ENCODE peak calls at places on chromosomes 1 and 21, in five cellular contexts. U is CD8-positive, alpha-beta T cell; P is AG04450; E is PC-3; H is cardiac fibroblast. V is an unnamed sample.

GRCh38 chr1:205319081-205320018 is 2.2 kb downstream of the NUAK2 start:
- DNase-seq in U (peak; percentile 45), P (no peak), E (peak; percentile 85), H (peak; percentile 81), V (no peak)

GRCh38 chr1:182069028-182069466 is 7.5 kb upstream of the ZNF648 start:
- DNase-seq in U (no peak), P (no peak), E (peak; percentile 71), H (peak; percentile 14), V (peak; percentile 78)

GRCh38 chr1:91120915-91121314 is 99.1 kb upstream of the ZNF644 start:
- DNase-seq in U (no peak), P (no peak), E (no peak), H (no peak), V (no peak)

GRCh38 chr1:15090373-15090772 is 63.2 kb upstream of the TMEM51 start:
- DNase-seq in U (no peak), P (no peak), E (peak; percentile 47), H (no peak), V (peak; percentile 77)

GRCh38 chr1:71521655-71522264 is 440.9 kb upstream of the ZRANB2 start:
- DNase-seq in U (no peak), P (peak; percentile 11), E (peak; percentile 70), H (peak; percentile 70), V (no peak)

GRCh38 chr1:149844650-149845255 is 54.6 kb upstream of the BOLA1 start:
- DNase-seq in U (no peak), P (no peak), E (peak; percentile 1), H (no peak), V (no peak)

GRCh38 chr1:3928622-3929021 is 28.6 kb upstream of the C1orf174 start:
- DNase-seq in U (no peak), P (no peak), E (no peak), H (no peak), V (no peak)

GRCh38 chr1:67166196-67166595 is at the start of gene IL23R:
- DNase-seq in U (peak; percentile 24), P (no peak), E (no peak), H (no peak), V (no peak)

GRCh38 chr21:22235866-22236590 is 1237.8 kb downstream of the NCAM2 start:
- DNase-seq in U (no peak), P (no peak), E (no peak), H (no peak), V (no peak)

GRCh38 chr1:59230622-59231021 is 66.3 kb upstream of the FGGY start:
- DNase-seq in U (no peak), P (no peak), E (no peak), H (peak; percentile 17), V (no peak)

GRCh38 chr1:94002046-94002787 is 93.0 kb upstream of the GCLM start:
- DNase-seq in U (no peak), P (no peak), E (no peak), H (no peak), V (no peak)

GRCh38 chr1:41245659-41246058 is 3.6 kb upstream of the SCMH1 start:
- DNase-seq in U (no peak), P (no peak), E (peak; percentile 25), H (no peak), V (no peak)

GRCh38 chr1:242086093-242086492 is 87.2 kb upstream of the MAP1LC3C start:
- DNase-seq in U (no peak), P (no peak), E (no peak), H (no peak), V (no peak)

GRCh38 chr1:64087768-64088167 is 115.7 kb upstream of the UBE2U start:
- DNase-seq in U (no peak), P (no peak), E (peak; percentile 77), H (peak; percentile 69), V (no peak)

GRCh38 chr1:61142726-61143500 is 60.6 kb downstream of the NFIA start:
- DNase-seq in U (no peak), P (no peak), E (peak; percentile 80), H (no peak), V (no peak)

GRCh38 chr1:195981448-195982139 is 626.6 kb downstream of the KCNT2 start:
- DNase-seq in U (no peak), P (peak; percentile 11), E (no peak), H (no peak), V (no peak)

GRCh38 chr21:45179568-45180288 is 105.3 kb downstream of the ADARB1 start:
- DNase-seq in U (no peak), P (no peak), E (no peak), H (no peak), V (no peak)

DNA sequence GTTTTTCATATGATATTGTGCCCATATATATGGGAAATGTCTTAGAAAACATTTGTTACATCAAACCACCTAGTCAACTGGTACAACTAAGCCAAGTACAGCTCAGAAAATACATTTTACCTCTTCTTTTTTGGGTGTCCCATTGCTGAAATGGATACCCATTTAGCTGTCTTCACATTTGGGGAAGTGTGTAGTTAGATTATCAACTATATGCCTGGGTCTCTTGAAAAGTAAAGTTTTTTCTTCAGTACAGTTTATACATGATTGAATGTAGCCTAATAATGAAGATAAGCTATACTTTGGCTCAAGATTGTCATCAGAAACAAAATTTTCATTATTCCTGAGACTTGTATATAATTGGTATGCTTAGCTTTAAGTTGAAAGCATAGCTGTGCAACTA is 2.0 kb downstream of the AGO3 start:
- DNase-seq in U (no peak), P (no peak), E (no peak), H (no peak), V (no peak)
- TF ChIP-seq CTCF in U (no peak), P (no peak), E (no peak), H (no peak), V (no peak)

GRCh38 chr1:68751723-68752122 is 254.8 kb upstream of the DEPDC1 start:
- DNase-seq in U (no peak), P (no peak), E (no peak), H (no peak), V (no peak)
- TF ChIP-seq CTCF in U (no peak), P (no peak), E (no peak), H (no peak), V (no peak)

GRCh38 chr1:223358826-223359225 is 5.2 kb downstream of the SUSD4 start:
- DNase-seq in U (no peak), P (no peak), E (peak; percentile 52), H (no peak), V (no peak)
- TF ChIP-seq CTCF in U (no peak), P (no peak), E (no peak), H (no peak), V (no peak)

GRCh38 chr1:96524100-96524499 is 197.5 kb upstream of the PTBP2 start:
- DNase-seq in U (no peak), P (no peak), E (peak; percentile 3), H (no peak), V (no peak)
- TF ChIP-seq CTCF in U (no peak), P (peak; percentile 11), E (no peak), H (no peak), V (no peak)

DNA sequence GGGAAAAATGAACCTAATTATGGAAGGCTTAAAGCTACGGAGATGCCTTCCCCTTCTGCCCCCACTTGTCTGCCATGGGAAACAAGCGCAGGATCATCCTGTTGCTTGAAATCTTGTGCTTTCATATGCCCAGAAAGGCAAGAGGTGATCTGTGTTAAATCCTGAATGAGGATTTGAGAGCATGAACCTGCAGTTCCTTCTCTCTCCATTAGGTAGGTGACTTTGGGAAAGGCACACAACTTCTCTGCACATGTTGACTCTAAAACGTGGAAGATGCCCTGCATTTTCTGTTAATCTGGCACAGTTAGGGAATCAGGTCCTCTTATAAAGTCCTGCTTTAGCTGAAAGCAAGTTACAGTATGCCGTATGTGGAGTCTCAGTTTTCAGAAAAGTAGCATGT is 46.6 kb upstream of the MTR start:
- DNase-seq in U (no peak), P (no peak), E (peak; percentile 7), H (no peak), V (no peak)
- TF ChIP-seq CTCF in U (no peak), P (peak; percentile 35), E (peak; percentile 24), H (peak; percentile 17), V (peak; percentile 44)

DNA sequence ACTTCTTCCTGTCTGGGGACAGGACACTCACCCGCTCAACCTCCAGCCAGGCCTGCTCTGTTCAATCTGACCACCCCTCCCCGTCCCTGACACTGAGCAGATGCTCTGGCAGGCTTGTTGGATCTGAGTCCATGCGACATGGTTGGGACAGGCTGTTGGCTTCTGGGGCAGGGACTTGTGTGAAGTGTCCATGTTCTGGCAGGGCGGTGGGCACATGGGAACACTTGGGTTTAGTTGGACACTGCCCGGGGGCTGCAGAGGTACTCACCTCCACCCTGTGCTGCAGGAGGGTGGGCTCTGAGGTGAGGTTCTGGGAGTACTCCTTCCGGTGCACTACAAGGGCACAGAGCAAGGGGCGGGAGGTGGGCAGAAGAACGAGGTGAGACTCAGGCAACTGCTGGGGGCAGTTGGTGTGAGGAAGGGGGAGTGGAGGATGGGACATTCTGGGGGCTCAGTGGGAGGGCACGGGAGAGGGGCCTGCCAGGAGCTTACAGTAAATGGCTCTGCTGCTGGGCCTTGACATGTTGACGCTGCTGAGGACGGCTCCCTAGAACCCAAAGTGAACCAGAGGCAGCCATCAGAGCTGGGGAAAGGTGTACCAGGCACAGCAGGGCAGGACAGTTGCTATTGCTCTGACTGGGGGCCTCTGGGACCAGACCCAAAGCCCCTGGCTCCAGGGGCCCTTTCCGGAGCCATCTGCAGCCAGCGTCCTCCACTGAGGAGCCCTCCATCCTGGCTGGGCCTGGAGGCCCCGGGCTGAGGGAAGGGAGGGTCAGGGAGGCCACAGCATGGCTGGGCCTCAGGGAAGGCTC is 2.3 kb downstream of the EPS8L3 start:
- DNase-seq in U (no peak), P (no peak), E (no peak), H (no peak), V (no peak)
- TF ChIP-seq CTCF in U (no peak), P (no peak), E (no peak), H (no peak), V (no peak)

DNA sequence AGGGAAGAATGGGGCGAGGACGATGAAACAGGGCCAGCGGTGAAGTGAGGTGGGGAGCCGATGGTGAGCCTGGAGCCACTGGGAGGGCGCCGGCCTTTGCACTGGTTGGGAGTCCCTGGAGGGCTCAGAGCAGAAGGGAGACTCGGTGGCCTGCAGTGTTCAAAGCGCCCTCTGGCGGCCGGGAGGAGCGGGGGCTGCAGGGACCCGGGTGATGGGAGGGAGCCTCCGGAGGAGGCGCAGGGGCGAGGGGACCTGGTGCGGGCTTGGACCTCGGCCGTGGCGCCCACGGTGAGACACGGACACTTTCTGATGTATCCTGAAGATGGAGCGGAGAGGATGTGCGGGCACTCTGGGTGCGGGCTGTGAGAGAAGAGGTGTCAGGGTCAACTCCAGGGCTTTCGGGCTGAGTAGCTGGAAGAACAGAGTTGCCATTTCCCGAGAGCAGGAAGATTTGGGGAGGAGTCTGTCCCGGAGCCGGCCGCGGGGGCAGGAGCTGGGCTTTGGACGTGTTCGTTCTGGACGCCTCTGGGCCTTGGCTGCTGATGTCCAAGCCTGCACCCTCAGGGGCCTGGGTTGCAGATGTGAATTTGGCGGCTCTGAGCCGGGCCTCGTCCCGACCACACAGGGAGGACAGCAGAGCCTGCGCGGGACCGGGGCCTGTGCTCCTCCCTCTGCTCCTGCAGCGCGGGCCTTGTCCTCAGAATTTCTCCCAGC is 29.7 kb downstream of the HEYL start:
- DNase-seq in U (peak; percentile 63), P (no peak), E (peak; percentile 34), H (peak; percentile 17), V (peak; percentile 66)
- TF ChIP-seq CTCF in U (peak; percentile 55), P (peak; percentile 59), E (peak; percentile 82), H (peak; percentile 61), V (peak; percentile 82)

DNA sequence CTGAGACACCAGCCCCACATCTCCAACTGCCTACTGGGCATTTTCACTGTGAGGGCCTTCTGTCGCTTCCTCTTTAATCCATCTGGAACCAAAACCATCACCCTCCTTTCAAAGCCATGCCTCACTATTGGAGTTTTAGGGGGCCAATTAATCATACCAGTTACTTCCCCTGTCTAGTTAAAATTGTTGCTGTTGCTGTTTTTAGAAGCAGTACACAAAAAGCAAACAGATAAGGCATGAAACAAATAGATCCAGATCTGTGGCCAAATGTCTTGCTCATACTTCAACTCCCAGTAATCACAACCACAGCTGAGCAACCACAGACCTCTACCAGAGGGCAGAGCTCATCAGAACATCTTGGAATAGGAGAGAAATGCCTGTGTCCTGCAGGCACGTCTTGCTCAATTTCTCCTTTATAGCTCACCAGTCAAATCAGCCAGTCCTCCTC is 133.8 kb upstream of the C1orf105 start:
- DNase-seq in U (no peak), P (peak; percentile 70), E (peak; percentile 69), H (peak; percentile 93), V (no peak)
- TF ChIP-seq CTCF in U (no peak), P (no peak), E (no peak), H (no peak), V (no peak)

V was measured in progenitor cell of endocrine pancreas.